ENCODE peak calls at places on chromosomes 1 and 21, in five cellular contexts. J is NCI-H1694 treated with DMSO at 0.1 percent for 48 hours, A is ascending aorta, N is activated T-cell treated with anti-CD3 and anti-CD28 coated beads for 1 hour, V is iris pigment epithelial cell. L is an unnamed sample.

GRCh38 chr1:80258659-80259058 is 1252.1 kb upstream of the ADGRL4 start:
- DNase-seq in J (no peak), A (no peak), N (no peak), V (no peak), L (no peak)

GRCh38 chr21:42468511-42469131 is 27.4 kb downstream of the RSPH1 start:
- DNase-seq in V (no peak), J (no peak), A (no peak), N (no peak), L (no peak)

GRCh38 chr1:186055846-186056245 is 319.2 kb downstream of the TPR start:
- DNase-seq in J (no peak), N (no peak), V (peak; percentile 43), A (no peak), L (no peak)

GRCh38 chr1:40860706-40861226 is 1.4 kb downstream of the CITED4 start:
- DNase-seq in N (no peak), J (no peak), V (no peak), A (no peak), L (peak; percentile 12)

GRCh38 chr1:198627436-198628063 is 11.3 kb upstream of the PTPRC start:
- DNase-seq in J (no peak), N (no peak), A (no peak), V (no peak), L (no peak)

GRCh38 chr1:95223110-95223509 is 10.9 kb upstream of the RWDD3 start:
- DNase-seq in A (no peak), J (no peak), N (no peak), V (peak; percentile 66), L (peak; percentile 55)

GRCh38 chr1:177640687-177641086 is 329.2 kb downstream of the SEC16B start:
- DNase-seq in V (no peak), N (no peak), J (no peak), A (no peak), L (no peak)

GRCh38 chr1:97730271-97730670 is 190.6 kb downstream of the DPYD start:
- DNase-seq in A (no peak), J (no peak), N (no peak), V (no peak), L (no peak)

GRCh38 chr21:39022901-39023693 is 160.2 kb downstream of the PSMG1 start:
- DNase-seq in A (no peak), J (no peak), V (peak; percentile 65), N (no peak), L (peak; percentile 98)

GRCh38 chr1:200888349-200888838 is 6.3 kb upstream of the INAVA start:
- DNase-seq in N (peak; percentile 39), J (no peak), V (peak; percentile 25), A (no peak), L (no peak)

GRCh38 chr1:41811978-41812852 is 106.5 kb downstream of the HIVEP3 start:
- DNase-seq in A (no peak), N (peak; percentile 19), J (peak; percentile 66), V (peak; percentile 77), L (peak; percentile 94)

GRCh38 chr1:211261229-211261628 is 2.1 kb downstream of the RCOR3 start:
- DNase-seq in V (no peak), A (no peak), J (no peak), N (no peak), L (no peak)

GRCh38 chr1:192654607-192655389 is 18.9 kb downstream of the RGS13 start:
- DNase-seq in A (no peak), N (no peak), J (no peak), V (peak; percentile 50), L (peak; percentile 89)

GRCh38 chr1:21926814-21927530 is 10.1 kb downstream of the HSPG2 start:
- DNase-seq in A (no peak), N (no peak), J (no peak), V (no peak), L (no peak)

L was measured in cardiac fibroblast.